ENCODE peak calls at places on chromosomes 7 and 10, in ten cellular contexts. Y is EL, I is NCI-H460, A is anterior cingulate cortex, K is occipital lobe, E is EH, F is transverse colon, S is ovary, Q is iPS-NIHi11, Z is NCI-H1092 treated with DMSO at 0.1 percent for 48 hours. X is an unnamed sample.

GRCh38 chr7:33669251-33669670 is 236.1 kb upstream of the BMPER start:
- DNase-seq in Y (peak), I (peak), A (no peak), K (no peak), E (peak), F (no peak), S (no peak), Q (no peak), Z (peak), X (no peak)

GRCh38 chr10:1163204-1163660 is 107.0 kb downstream of the WDR37 start:
- DNase-seq in Y (no peak), I (no peak), A (no peak), K (no peak), E (no peak), F (no peak), S (no peak), Q (no peak), Z (no peak), X (no peak)

GRCh38 chr7:38232475-38233366 is 40.7 kb downstream of the TARP start:
- DNase-seq in Y (no peak), I (no peak), A (no peak), K (no peak), E (no peak), F (peak), S (no peak), Q (no peak), Z (no peak), X (no peak)

GRCh38 chr7:48680996-48681395 is 243.4 kb upstream of the CDC14C start:
- DNase-seq in Y (no peak), I (no peak), A (no peak), K (no peak), E (no peak), F (no peak), S (no peak), Q (no peak), Z (no peak), X (no peak)

GRCh38 chr7:137816696-137817320 is 30.0 kb downstream of the DGKI start:
- DNase-seq in Y (peak), I (no peak), A (no peak), K (no peak), E (peak), F (no peak), S (no peak), Q (no peak), Z (no peak), X (no peak)

GRCh38 chr7:64874114-64874513 is 29.0 kb upstream of the ZNF273 start:
- DNase-seq in Y (no peak), I (no peak), A (no peak), K (no peak), E (no peak), F (no peak), S (no peak), Q (peak), Z (no peak), X (no peak)

GRCh38 chr7:117582219-117582704 is 102.4 kb downstream of the CFTR start:
- DNase-seq in Y (peak), I (peak), A (no peak), K (no peak), E (peak), F (no peak), S (peak), Q (peak), Z (no peak), X (no peak)

GRCh38 chr10:56679578-56679977 is 318.5 kb upstream of the ZWINT start:
- DNase-seq in Y (no peak), I (no peak), A (no peak), K (no peak), E (no peak), F (no peak), S (no peak), Q (no peak), Z (no peak), X (no peak)

GRCh38 chr7:30829476-30829875 is 58.3 kb downstream of the MINDY4 start:
- DNase-seq in Y (no peak), I (no peak), A (no peak), K (no peak), E (no peak), F (no peak), S (no peak), Q (no peak), Z (no peak), X (no peak)

GRCh38 chr10:27805215-27805614 is 59.6 kb upstream of the MKX start:
- DNase-seq in Y (no peak), I (no peak), A (no peak), K (no peak), E (no peak), F (no peak), S (no peak), Q (no peak), Z (no peak), X (no peak)

GRCh38 chr10:122852261-122852660 is 6.6 kb upstream of the CUZD1 start:
- DNase-seq in Y (peak), I (no peak), A (no peak), K (no peak), E (peak), F (no peak), S (no peak), Q (no peak), Z (no peak), X (no peak)

GRCh38 chr10:22634606-22635467 is 79.5 kb downstream of the PIP4K2A start:
- DNase-seq in Y (no peak), I (no peak), A (no peak), K (no peak), E (no peak), F (no peak), S (no peak), Q (no peak), Z (no peak), X (no peak)

GRCh38 chr10:6843477-6843876 is 263.4 kb upstream of the PRKCQ start:
- DNase-seq in Y (no peak), I (no peak), A (no peak), K (no peak), E (no peak), F (no peak), S (no peak), Q (no peak), Z (no peak), X (no peak)

GRCh38 chr10:92126100-92126650 is 164.7 kb downstream of the CPEB3 start:
- DNase-seq in Y (peak), I (no peak), A (no peak), K (no peak), E (no peak), F (no peak), S (no peak), Q (no peak), Z (no peak), X (no peak)

GRCh38 chr7:115613836-115614235 is 416.7 kb downstream of the TFEC start:
- DNase-seq in Y (peak), I (no peak), A (no peak), K (no peak), E (no peak), F (no peak), S (no peak), Q (no peak), Z (no peak), X (no peak)

GRCh38 chr7:70779321-70779720 is 352.6 kb upstream of the GALNT17 start:
- DNase-seq in Y (no peak), I (no peak), A (no peak), K (no peak), E (no peak), F (no peak), S (no peak), Q (no peak), Z (no peak), X (no peak)

GRCh38 chr10:95377950-95378349 is 87.1 kb upstream of the PDLIM1 start:
- DNase-seq in Y (no peak), I (no peak), A (no peak), K (no peak), E (peak), F (no peak), S (no peak), Q (no peak), Z (no peak), X (no peak)

GRCh38 chr10:63670291-63670898 is 149.2 kb downstream of the REEP3 start:
- DNase-seq in Y (no peak), I (no peak), A (no peak), K (peak), E (peak), F (no peak), S (peak), Q (peak), Z (no peak), X (no peak)

X was measured in HCT116.